ENCODE peak calls at places on chromosomes 6 and 20, in four cellular contexts. L is K562, V is GM12878, G is HepG2. M is an unnamed sample.

GRCh38 chr20:45181639-45182038 is 6.9 kb downstream of the PI3 start:
- DNase-seq in G (no peak), L (no peak), V (no peak), M (no peak)

GRCh38 chr6:47044418-47044817 is 2.3 kb upstream of the ADGRF1 start:
- DNase-seq in L (no peak), V (no peak), G (no peak), M (no peak)

GRCh38 chr6:31180500-31180899 is 10.0 kb upstream of the POU5F1 start:
- DNase-seq in L (peak; percentile 41), V (no peak), G (no peak), M (peak; percentile 87)

GRCh38 chr6:15297895-15298590 is 52.2 kb downstream of the JARID2 start:
- DNase-seq in L (no peak), V (no peak), G (no peak), M (no peak)

GRCh38 chr6:160667854-160668481 is 3.9 kb upstream of the LPA start:
- DNase-seq in L (peak; percentile 72), V (peak; percentile 1), G (peak; percentile 50), M (peak; percentile 76)

GRCh38 chr20:14732996-14733395 is 395.6 kb upstream of the FLRT3 start:
- DNase-seq in L (no peak), V (no peak), G (no peak), M (no peak)

GRCh38 chr6:160949531-160949930 is 42.0 kb upstream of the MAP3K4 start:
- DNase-seq in G (no peak), V (no peak), L (no peak), M (no peak)

GRCh38 chr6:134519456-134519855 is 201.5 kb upstream of the SGK1 start:
- DNase-seq in L (no peak), G (no peak), V (peak; percentile 4), M (no peak)

GRCh38 chr6:108660251-108660650 is 99.5 kb downstream of the FOXO3 start:
- DNase-seq in G (no peak), V (no peak), L (no peak), M (no peak)

GRCh38 chr6:139457482-139457881 is 83.0 kb upstream of the CITED2 start:
- DNase-seq in L (no peak), G (no peak), V (no peak), M (no peak)

GRCh38 chr6:137872071-137872470 is 5.0 kb downstream of the TNFAIP3 start:
- DNase-seq in V (no peak), L (no peak), G (no peak), M (no peak)

GRCh38 chr6:15653581-15653980 is 9.2 kb downstream of the DTNBP1 start:
- DNase-seq in V (peak; percentile 36), G (no peak), L (no peak), M (no peak)

GRCh38 chr20:13231031-13231752 is 10.1 kb downstream of the ISM1 start:
- DNase-seq in V (no peak), G (no peak), L (no peak), M (no peak)

GRCh38 chr6:50030777-50031562 is 9.2 kb upstream of the DEFB110 start:
- DNase-seq in V (no peak), L (peak; percentile 12), G (peak; percentile 47), M (peak; percentile 67)

GRCh38 chr20:25009218-25010145 is 16.9 kb upstream of the APMAP start:
- DNase-seq in L (no peak), G (no peak), V (no peak), M (no peak)

GRCh38 chr20:53020834-53021233 is 48.7 kb downstream of the TSHZ2 start:
- DNase-seq in G (peak; percentile 10), L (no peak), V (no peak), M (no peak)

GRCh38 chr6:31633447-31633846 is 12.9 kb downstream of the PRRC2A start:
- DNase-seq in V (no peak), L (no peak), G (no peak), M (no peak)

GRCh38 chr6:163414367-163415175 is at the start of gene QKI:
- DNase-seq in V (no peak), G (peak; percentile 59), L (peak; percentile 86), M (peak; percentile 55)

GRCh38 chr6:12973302-12973865 is 256.8 kb downstream of the PHACTR1 start:
- DNase-seq in V (no peak), L (no peak), G (no peak), M (no peak)

GRCh38 chr6:107653861-107654394 is 164.0 kb downstream of the SOBP start:
- DNase-seq in L (no peak), V (no peak), G (no peak), M (no peak)

GRCh38 chr6:169964440-169965212 is 213.2 kb downstream of the ERMARD start:
- DNase-seq in G (no peak), V (no peak), L (no peak), M (no peak)

GRCh38 chr6:90573624-90574023 is 13.2 kb downstream of the MAP3K7 start:
- DNase-seq in G (no peak), L (no peak), V (no peak), M (no peak)

GRCh38 chr6:90575267-90575666 is 11.6 kb downstream of the MAP3K7 start:
- DNase-seq in L (no peak), V (no peak), G (no peak), M (no peak)

GRCh38 chr6:90578894-90579549 is 7.8 kb downstream of the MAP3K7 start:
- DNase-seq in L (no peak), V (no peak), G (no peak), M (no peak)

GRCh38 chr6:90569223-90569622 is 17.6 kb downstream of the MAP3K7 start:
- DNase-seq in L (no peak), G (no peak), V (no peak), M (no peak)

DNA sequence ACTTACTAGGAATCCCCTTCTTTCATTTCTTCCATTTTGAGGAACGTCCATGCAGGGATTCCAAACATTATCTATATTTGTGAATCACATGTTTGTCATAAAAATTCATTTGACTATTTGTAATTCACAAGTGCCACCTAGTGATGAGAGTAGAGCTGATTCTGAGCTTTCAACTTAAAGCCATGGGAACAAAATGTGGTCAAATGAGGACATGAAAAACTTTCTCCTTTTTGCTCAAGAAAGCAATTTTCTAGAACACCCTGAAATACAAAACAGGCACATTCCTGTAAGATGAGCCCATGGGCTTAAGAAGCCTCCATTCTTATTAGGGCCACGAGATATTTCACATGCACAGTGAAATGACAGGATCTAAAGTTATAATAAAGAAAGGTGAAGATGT is 12.3 kb downstream of the MAP3K7 start:
- DNase-seq in L (no peak), V (no peak), G (no peak), M (no peak)
- TF ChIP-seq CBFB in L (no peak), V (no peak), G (no peak), M (no peak)

DNA sequence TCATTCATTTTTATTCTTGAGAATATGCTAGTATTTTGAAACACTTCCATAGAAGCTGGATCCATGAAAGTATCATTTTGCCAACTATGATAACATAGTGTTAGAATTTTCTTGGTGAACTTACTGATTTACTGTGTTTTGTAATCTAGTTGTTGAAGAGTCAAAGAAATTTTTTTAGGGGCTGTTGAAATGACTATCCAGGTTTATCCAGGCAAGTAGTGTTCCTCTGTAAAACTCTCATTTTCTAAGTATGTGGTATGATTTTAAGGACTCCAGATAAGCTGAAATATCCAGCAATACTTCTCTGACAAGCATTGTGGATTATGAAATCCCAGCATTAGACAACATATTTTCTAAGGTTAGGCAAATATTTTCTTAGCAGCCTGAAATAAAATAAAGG is 95.9 kb downstream of the GRIK2 start:
- DNase-seq in G (no peak), V (no peak), L (no peak), M (no peak)
- TF ChIP-seq CBFB in G (no peak), V (no peak), L (no peak), M (no peak)

DNA sequence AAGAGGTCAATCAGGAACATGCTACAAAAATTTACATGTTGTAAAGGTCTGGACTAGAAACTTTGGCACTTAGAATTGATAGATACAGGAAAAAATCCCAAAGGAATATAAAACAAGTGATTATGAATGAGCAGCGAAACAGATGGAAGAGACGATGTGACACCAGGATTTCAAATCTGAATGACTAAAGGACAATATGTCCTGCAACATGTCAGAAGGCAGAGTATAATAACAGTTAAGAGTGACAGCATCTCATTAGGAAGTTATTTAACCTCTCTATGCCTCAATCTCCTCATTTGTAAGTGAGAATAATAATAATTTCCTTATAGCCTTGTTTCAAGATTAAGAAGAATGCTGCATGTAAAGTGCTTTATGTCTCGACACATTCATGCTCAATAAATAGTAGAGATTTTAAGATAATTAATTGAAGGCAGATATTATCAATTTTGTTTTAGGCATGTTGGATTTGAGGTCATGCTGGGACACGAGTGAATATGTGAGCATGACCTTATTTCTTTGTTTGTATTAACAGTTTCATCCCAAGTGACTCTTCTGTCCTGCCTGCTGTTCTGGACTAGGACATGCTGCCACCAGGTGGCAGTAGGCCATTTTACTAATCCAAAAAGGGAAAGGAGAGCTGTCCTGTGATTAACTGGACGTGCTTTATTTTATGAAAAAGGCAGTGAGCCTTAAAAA is 50.1 kb downstream of the FRK start:
- DNase-seq in G (peak; percentile 75), L (peak; percentile 48), V (no peak), M (peak; percentile 70)
- TF ChIP-seq CBFB in G (no peak), L (no peak), V (no peak), M (no peak)

GRCh38 chr20:62809530-62810428 is 5.1 kb downstream of the OGFR start:
- DNase-seq in V (no peak), G (no peak), L (no peak), M (no peak)

GRCh38 chr20:62806383-62807050 is 1.9 kb downstream of the OGFR start:
- DNase-seq in G (no peak), V (no peak), L (no peak), M (no peak)

GRCh38 chr20:62808211-62808865 is 3.7 kb downstream of the OGFR start:
- DNase-seq in V (no peak), G (peak; percentile 66), L (peak; percentile 66), M (peak; percentile 88)

GRCh38 chr20:62805711-62806382 is 1.2 kb downstream of the OGFR start:
- DNase-seq in G (peak; percentile 90), V (no peak), L (peak; percentile 37), M (no peak)

DNA sequence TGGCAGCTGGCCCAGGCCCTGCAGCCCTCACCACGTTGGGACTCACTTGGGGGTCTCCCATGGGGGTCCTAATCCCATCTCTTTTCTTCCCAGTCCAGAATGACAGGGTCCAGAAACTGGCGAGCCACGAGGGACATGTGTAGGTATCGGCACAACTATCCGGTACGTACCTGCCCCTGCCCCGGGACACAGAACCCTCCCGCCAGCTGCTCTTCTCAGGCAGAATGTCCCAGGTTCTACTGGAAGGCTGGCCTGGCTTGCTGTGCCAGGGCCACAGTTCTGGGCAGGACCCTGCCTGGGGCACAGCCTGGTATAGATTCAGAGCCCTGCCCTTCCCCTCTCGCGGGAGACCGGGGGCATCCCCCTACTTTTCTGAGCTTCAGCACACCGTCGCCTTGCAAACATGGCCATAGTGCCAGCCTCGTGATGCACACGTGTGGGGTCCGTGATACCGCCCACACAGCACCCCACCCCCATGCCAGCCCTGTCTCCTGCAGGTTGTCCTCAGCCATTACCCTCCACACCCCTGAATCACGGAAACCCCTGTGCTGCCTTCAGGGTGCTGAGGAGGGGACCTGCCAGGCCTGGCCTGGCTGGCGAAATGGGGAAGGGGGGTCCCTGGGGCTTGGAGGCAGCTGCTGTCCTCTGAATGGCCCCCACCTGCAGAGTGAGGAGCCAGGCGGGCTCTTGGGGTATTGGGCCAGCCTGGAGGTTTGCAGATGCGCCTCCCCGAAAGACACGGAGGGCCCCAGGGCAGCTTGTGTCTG is 3.0 kb downstream of the OGFR start:
- DNase-seq in G (no peak), L (no peak), V (no peak), M (no peak)
- TF ChIP-seq CBFB in G (no peak), L (no peak), V (no peak), M (no peak)

DNA sequence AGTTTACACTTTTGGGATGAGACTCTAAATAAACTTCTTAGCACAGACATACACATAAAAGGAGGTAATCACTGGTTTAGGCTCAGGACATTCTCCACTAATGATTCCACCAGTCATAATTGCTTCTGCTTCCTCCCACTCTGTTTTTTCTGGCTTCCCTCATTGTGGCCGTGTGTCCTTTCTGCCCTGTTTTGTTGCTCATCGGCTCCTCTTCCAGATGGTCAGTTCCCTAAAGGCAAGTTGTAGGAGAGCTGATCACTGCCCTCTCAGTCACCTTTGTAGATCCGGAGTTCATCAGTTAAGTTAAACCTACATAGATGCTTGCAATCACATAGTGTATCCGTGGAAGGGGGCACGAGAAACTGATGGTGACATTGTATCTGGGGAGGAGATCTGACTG is 200.5 kb upstream of the ARG1 start:
- DNase-seq in G (no peak), V (no peak), L (no peak), M (no peak)
- TF ChIP-seq CBFB in G (no peak), V (no peak), L (no peak), M (no peak)